ENCODE peak calls at places on chromosome 10, in ten cellular contexts. One of them, this sample, is unnamed.

GRCh38 chr10:68560916-68561691 is 967 bp downstream of the TET1 start:
- DNase-seq in nucleus accumbens: no peak
- DNase-seq in EH: peak
- DNase-seq in neuronal stem cell: peak
- DNase-seq in HS-5: no peak
- DNase-seq in A549: no peak
- DNase-seq in activated gamma-delta T cell treated with anti-CD3 and anti-CD28 coated beads, Interleukin-2, amount 50 U/mL, for 16 hours: no peak
- DNase-seq in right cardiac atrium: peak
- DNase-seq in activated naive CD4-positive, alpha-beta T cell treated with Interleukin-2 at 50 U/mL for 16 hours: no peak
- DNase-seq in neural crest cell: peak
- DNase-seq in this sample: peak

GRCh38 chr10:7538970-7539694 is 127.6 kb downstream of the ITIH5 start:
- DNase-seq in nucleus accumbens: no peak
- DNase-seq in HS-5: no peak
- DNase-seq in activated naive CD4-positive, alpha-beta T cell treated with Interleukin-2 at 50 U/mL for 16 hours: no peak
- DNase-seq in A549: no peak
- DNase-seq in EH: no peak
- DNase-seq in activated gamma-delta T cell treated with anti-CD3 and anti-CD28 coated beads, Interleukin-2, amount 50 U/mL, for 16 hours: no peak
- DNase-seq in neuronal stem cell: no peak
- DNase-seq in neural crest cell: no peak
- DNase-seq in right cardiac atrium: no peak
- DNase-seq in this sample: no peak

GRCh38 chr10:71736570-71737355 is 17.2 kb upstream of the C10orf105 start:
- DNase-seq in neuronal stem cell: no peak
- DNase-seq in right cardiac atrium: no peak
- DNase-seq in nucleus accumbens: no peak
- DNase-seq in A549: no peak
- DNase-seq in EH: no peak
- DNase-seq in HS-5: no peak
- DNase-seq in activated gamma-delta T cell treated with anti-CD3 and anti-CD28 coated beads, Interleukin-2, amount 50 U/mL, for 16 hours: no peak
- DNase-seq in neural crest cell: no peak
- DNase-seq in activated naive CD4-positive, alpha-beta T cell treated with Interleukin-2 at 50 U/mL for 16 hours: no peak
- DNase-seq in this sample: no peak

GRCh38 chr10:58293989-58294388 is 25.0 kb downstream of the CISD1 start:
- DNase-seq in neural crest cell: no peak
- DNase-seq in neuronal stem cell: no peak
- DNase-seq in activated gamma-delta T cell treated with anti-CD3 and anti-CD28 coated beads, Interleukin-2, amount 50 U/mL, for 16 hours: no peak
- DNase-seq in HS-5: no peak
- DNase-seq in EH: no peak
- DNase-seq in right cardiac atrium: no peak
- DNase-seq in A549: no peak
- DNase-seq in activated naive CD4-positive, alpha-beta T cell treated with Interleukin-2 at 50 U/mL for 16 hours: no peak
- DNase-seq in nucleus accumbens: no peak
- DNase-seq in this sample: no peak

GRCh38 chr10:58921366-58921947 is 255.0 kb upstream of the PHYHIPL start:
- DNase-seq in activated naive CD4-positive, alpha-beta T cell treated with Interleukin-2 at 50 U/mL for 16 hours: no peak
- DNase-seq in nucleus accumbens: no peak
- DNase-seq in neuronal stem cell: no peak
- DNase-seq in right cardiac atrium: no peak
- DNase-seq in EH: no peak
- DNase-seq in activated gamma-delta T cell treated with anti-CD3 and anti-CD28 coated beads, Interleukin-2, amount 50 U/mL, for 16 hours: no peak
- DNase-seq in A549: no peak
- DNase-seq in neural crest cell: no peak
- DNase-seq in HS-5: no peak
- DNase-seq in this sample: no peak

GRCh38 chr10:24848169-24848688 is 104.2 kb downstream of the PRTFDC1 start:
- DNase-seq in neuronal stem cell: no peak
- DNase-seq in A549: no peak
- DNase-seq in nucleus accumbens: no peak
- DNase-seq in activated gamma-delta T cell treated with anti-CD3 and anti-CD28 coated beads, Interleukin-2, amount 50 U/mL, for 16 hours: no peak
- DNase-seq in HS-5: no peak
- DNase-seq in EH: no peak
- DNase-seq in activated naive CD4-positive, alpha-beta T cell treated with Interleukin-2 at 50 U/mL for 16 hours: no peak
- DNase-seq in right cardiac atrium: no peak
- DNase-seq in neural crest cell: no peak
- DNase-seq in this sample: peak

GRCh38 chr10:6885284-6885683 is 305.2 kb upstream of the PRKCQ start:
- DNase-seq in A549: no peak
- DNase-seq in right cardiac atrium: no peak
- DNase-seq in neuronal stem cell: no peak
- DNase-seq in nucleus accumbens: no peak
- DNase-seq in activated naive CD4-positive, alpha-beta T cell treated with Interleukin-2 at 50 U/mL for 16 hours: no peak
- DNase-seq in HS-5: no peak
- DNase-seq in activated gamma-delta T cell treated with anti-CD3 and anti-CD28 coated beads, Interleukin-2, amount 50 U/mL, for 16 hours: no peak
- DNase-seq in EH: no peak
- DNase-seq in neural crest cell: no peak
- DNase-seq in this sample: no peak

GRCh38 chr10:93718937-93719725 is 16.7 kb upstream of the FRA10AC1 start:
- DNase-seq in EH: no peak
- DNase-seq in activated naive CD4-positive, alpha-beta T cell treated with Interleukin-2 at 50 U/mL for 16 hours: no peak
- DNase-seq in activated gamma-delta T cell treated with anti-CD3 and anti-CD28 coated beads, Interleukin-2, amount 50 U/mL, for 16 hours: no peak
- DNase-seq in A549: no peak
- DNase-seq in nucleus accumbens: no peak
- DNase-seq in neuronal stem cell: no peak
- DNase-seq in right cardiac atrium: no peak
- DNase-seq in HS-5: no peak
- DNase-seq in neural crest cell: no peak
- DNase-seq in this sample: no peak

GRCh38 chr10:3761916-3762708 is 22.9 kb downstream of the KLF6 start:
- DNase-seq in A549: no peak
- DNase-seq in activated naive CD4-positive, alpha-beta T cell treated with Interleukin-2 at 50 U/mL for 16 hours: no peak
- DNase-seq in nucleus accumbens: no peak
- DNase-seq in right cardiac atrium: no peak
- DNase-seq in neural crest cell: no peak
- DNase-seq in EH: peak
- DNase-seq in HS-5: no peak
- DNase-seq in neuronal stem cell: peak
- DNase-seq in activated gamma-delta T cell treated with anti-CD3 and anti-CD28 coated beads, Interleukin-2, amount 50 U/mL, for 16 hours: no peak
- DNase-seq in this sample: no peak

This sample was measured in osteoblast.